ENCODE peak calls at places on chromosomes 3 and 15, in four cellular contexts. One of them, this sample, is unnamed.
A peak's percentile ranks its signal among the peaks of the same experiment; 100 is the strongest.

GRCh38 chr15:68820205-68820588 is 498 bp downstream of the ANP32A start:
- DNase-seq in astrocyte: no peak
- DNase-seq in mesendoderm: peak; percentile 55
- DNase-seq in GM23338: no peak
- DNase-seq in this sample: peak; percentile 28

GRCh38 chr3:162139841-162140240 is 643.2 kb downstream of the OTOL1 start:
- DNase-seq in astrocyte: no peak
- DNase-seq in mesendoderm: no peak
- DNase-seq in GM23338: no peak
- DNase-seq in this sample: peak; percentile 24

GRCh38 chr3:60135474-60135873 is 1085.6 kb upstream of the CFAP20DC start:
- DNase-seq in astrocyte: no peak
- DNase-seq in mesendoderm: peak; percentile 20
- DNase-seq in GM23338: no peak
- DNase-seq in this sample: no peak

GRCh38 chr3:86954226-86954625 is 36.7 kb downstream of the VGLL3 start:
- DNase-seq in astrocyte: no peak
- DNase-seq in mesendoderm: no peak
- DNase-seq in GM23338: no peak
- DNase-seq in this sample: peak; percentile 97

GRCh38 chr3:57221883-57222282 is 5.6 kb upstream of the APPL1 start:
- DNase-seq in astrocyte: peak; percentile 18
- DNase-seq in mesendoderm: peak; percentile 45
- DNase-seq in GM23338: peak; percentile 49
- DNase-seq in this sample: peak; percentile 62

GRCh38 chr15:79923068-79923514 is 26.3 kb upstream of the MTHFS start:
- DNase-seq in astrocyte: peak; percentile 25
- DNase-seq in mesendoderm: peak; percentile 77
- DNase-seq in GM23338: peak; percentile 77
- DNase-seq in this sample: peak; percentile 49

GRCh38 chr3:128884992-128885391 is 5.6 kb downstream of the ACAD9 start:
- DNase-seq in astrocyte: no peak
- DNase-seq in mesendoderm: no peak
- DNase-seq in GM23338: no peak
- DNase-seq in this sample: no peak

GRCh38 chr3:129483870-129484269 is 43.8 kb downstream of the IFT122 start:
- DNase-seq in astrocyte: no peak
- DNase-seq in mesendoderm: no peak
- DNase-seq in GM23338: no peak
- DNase-seq in this sample: no peak

GRCh38 chr15:98438907-98439306 is 209.4 kb upstream of the IGF1R start:
- DNase-seq in astrocyte: no peak
- DNase-seq in mesendoderm: no peak
- DNase-seq in GM23338: no peak
- DNase-seq in this sample: no peak

GRCh38 chr3:127483902-127484591 is 106.5 kb downstream of the TPRA1 start:
- DNase-seq in astrocyte: no peak
- DNase-seq in mesendoderm: no peak
- DNase-seq in GM23338: no peak
- DNase-seq in this sample: no peak

GRCh38 chr3:18126772-18127171 is 298.4 kb downstream of the SATB1 start:
- DNase-seq in astrocyte: no peak
- DNase-seq in mesendoderm: no peak
- DNase-seq in GM23338: no peak
- DNase-seq in this sample: no peak

GRCh38 chr15:70853270-70853854 is 595 bp downstream of the LARP6 start:
- DNase-seq in astrocyte: peak; percentile 60
- DNase-seq in mesendoderm: peak; percentile 83
- DNase-seq in GM23338: peak; percentile 85
- DNase-seq in this sample: peak; percentile 32

GRCh38 chr3:69740103-69741021 is 1.1 kb downstream of the MITF start:
- DNase-seq in astrocyte: no peak
- DNase-seq in mesendoderm: peak; percentile 70
- DNase-seq in GM23338: peak; percentile 88
- DNase-seq in this sample: peak; percentile 51

GRCh38 chr3:42188365-42188764 is 77.6 kb downstream of the CCK start:
- DNase-seq in astrocyte: no peak
- DNase-seq in mesendoderm: no peak
- DNase-seq in GM23338: no peak
- DNase-seq in this sample: no peak

GRCh38 chr15:91413142-91413541 is 313.1 kb downstream of the SV2B start:
- DNase-seq in astrocyte: peak; percentile 63
- DNase-seq in mesendoderm: no peak
- DNase-seq in GM23338: no peak
- DNase-seq in this sample: no peak

GRCh38 chr15:40906947-40907802 is 12.9 kb downstream of the VPS18 start:
- DNase-seq in astrocyte: peak; percentile 29
- DNase-seq in mesendoderm: no peak
- DNase-seq in GM23338: no peak
- DNase-seq in this sample: peak; percentile 29

GRCh38 chr15:73320619-73321180 is 48.1 kb downstream of the HCN4 start:
- DNase-seq in astrocyte: no peak
- DNase-seq in mesendoderm: no peak
- DNase-seq in GM23338: no peak
- DNase-seq in this sample: no peak

GRCh38 chr3:141360888-141361598 is 7.3 kb upstream of the ZBTB38 start:
- DNase-seq in astrocyte: peak; percentile 94
- DNase-seq in mesendoderm: peak; percentile 90
- DNase-seq in GM23338: peak; percentile 78
- DNase-seq in this sample: peak; percentile 78

GRCh38 chr3:12716605-12717121 is 42.4 kb downstream of the TMEM40 start:
- DNase-seq in astrocyte: peak; percentile 62
- DNase-seq in mesendoderm: no peak
- DNase-seq in GM23338: no peak
- DNase-seq in this sample: no peak

GRCh38 chr3:72237679-72238320 is 452.9 kb upstream of the PROK2 start:
- DNase-seq in astrocyte: peak; percentile 31
- DNase-seq in mesendoderm: no peak
- DNase-seq in GM23338: no peak
- DNase-seq in this sample: no peak

GRCh38 chr15:65917936-65918335 is 48.6 kb downstream of the RAB11A start:
- DNase-seq in astrocyte: no peak
- DNase-seq in mesendoderm: no peak
- DNase-seq in GM23338: no peak
- DNase-seq in this sample: no peak

GRCh38 chr3:141629950-141630349 is 108.1 kb upstream of the RNF7 start:
- DNase-seq in astrocyte: no peak
- DNase-seq in mesendoderm: no peak
- DNase-seq in GM23338: no peak
- DNase-seq in this sample: no peak

GRCh38 chr3:124941729-124942128 is 7.2 kb upstream of the MUC13 start:
- DNase-seq in astrocyte: no peak
- DNase-seq in mesendoderm: no peak
- DNase-seq in GM23338: no peak
- DNase-seq in this sample: no peak

GRCh38 chr15:29822100-29822684 is at the start of gene TJP1:
- DNase-seq in astrocyte: peak; percentile 49
- DNase-seq in mesendoderm: peak; percentile 87
- DNase-seq in GM23338: peak; percentile 88
- DNase-seq in this sample: peak; percentile 87

GRCh38 chr3:8743911-8744310 is 10.3 kb downstream of the CAV3 start:
- DNase-seq in astrocyte: no peak
- DNase-seq in mesendoderm: no peak
- DNase-seq in GM23338: no peak
- DNase-seq in this sample: no peak

GRCh38 chr3:177420643-177421042 is 223.4 kb upstream of the TBL1XR1 start:
- DNase-seq in astrocyte: peak; percentile 89
- DNase-seq in mesendoderm: no peak
- DNase-seq in GM23338: no peak
- DNase-seq in this sample: peak; percentile 46

GRCh38 chr3:125061170-125061569 is 5.4 kb upstream of the HEG1 start:
- DNase-seq in astrocyte: no peak
- DNase-seq in mesendoderm: no peak
- DNase-seq in GM23338: no peak
- DNase-seq in this sample: no peak

GRCh38 chr3:123971416-123971815 is 10.4 kb upstream of the CCDC14 start:
- DNase-seq in astrocyte: no peak
- DNase-seq in mesendoderm: no peak
- DNase-seq in GM23338: no peak
- DNase-seq in this sample: no peak

GRCh38 chr3:28901029-28901428 is 379.8 kb upstream of the RBMS3 start:
- DNase-seq in astrocyte: no peak
- DNase-seq in mesendoderm: no peak
- DNase-seq in GM23338: no peak
- DNase-seq in this sample: no peak

GRCh38 chr15:100209204-100209603 is 132.6 kb downstream of the ADAMTS17 start:
- DNase-seq in astrocyte: no peak
- DNase-seq in mesendoderm: no peak
- DNase-seq in GM23338: no peak
- DNase-seq in this sample: no peak

GRCh38 chr3:123640311-123641083 is 55.6 kb upstream of the HACD2 start:
- DNase-seq in astrocyte: peak; percentile 84
- DNase-seq in mesendoderm: no peak
- DNase-seq in GM23338: no peak
- DNase-seq in this sample: no peak

DNA sequence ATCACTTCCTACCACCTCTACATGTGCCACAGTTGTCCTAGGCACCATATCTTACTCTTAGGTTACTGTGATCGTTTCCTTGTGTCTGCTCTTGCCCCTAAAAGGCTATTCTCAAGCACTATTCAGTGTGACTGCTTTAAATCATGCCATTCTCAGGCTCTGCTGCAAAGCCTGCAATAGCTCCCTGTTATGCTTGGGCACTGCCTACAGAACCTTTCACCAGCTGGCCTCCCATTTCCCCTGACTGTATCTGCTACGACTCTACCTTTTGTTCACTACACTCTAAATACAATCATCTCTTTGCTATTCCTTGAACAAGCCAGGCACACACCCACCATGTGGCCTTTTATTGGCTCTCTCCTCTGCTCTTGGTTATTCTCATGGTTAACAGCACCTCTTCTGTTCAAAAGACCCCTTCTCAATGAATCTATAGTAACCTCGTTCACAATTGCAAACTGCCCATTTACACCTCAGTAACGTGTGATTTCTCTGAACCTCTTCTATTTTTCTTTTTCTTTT is 29.6 kb upstream of the FNDC3B start:
- DNase-seq in astrocyte: no peak
- DNase-seq in mesendoderm: peak; percentile 16
- DNase-seq in GM23338: no peak
- DNase-seq in this sample: no peak
- H3K4me2 ChIP-seq in astrocyte: no peak overlapping the region
- H3K4me2 ChIP-seq in mesendoderm: no peak overlapping the region
- H3K4me2 ChIP-seq in GM23338: peak overlapping the region; percentile 28
- H3K4me2 ChIP-seq in this sample: no peak overlapping the region

DNA sequence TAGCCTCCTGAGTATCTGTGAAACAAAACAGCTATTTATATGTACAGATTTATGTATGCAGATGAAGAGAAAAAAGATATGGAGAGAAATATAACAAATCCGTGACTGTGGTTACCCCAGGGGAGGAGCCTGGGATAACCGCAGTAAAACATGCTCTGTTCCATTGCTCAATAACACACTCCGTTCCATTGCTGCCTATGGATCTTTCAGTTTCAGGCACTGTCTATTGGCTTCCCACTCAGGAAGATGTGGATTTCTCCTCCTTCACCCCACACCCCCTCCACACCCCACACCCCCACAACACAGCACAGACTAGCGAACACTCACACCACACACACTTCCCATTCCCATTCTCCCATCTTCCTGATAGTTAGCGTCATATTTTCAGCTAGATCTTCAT is 47.9 kb downstream of the CDCP1 start:
- DNase-seq in astrocyte: no peak
- DNase-seq in mesendoderm: no peak
- DNase-seq in GM23338: no peak
- DNase-seq in this sample: no peak
- H3K79me2 ChIP-seq in astrocyte: no peaks in the 10 kb centered on the region
- H3K79me2 ChIP-seq in mesendoderm: no peaks in the 10 kb centered on the region
- H3K79me2 ChIP-seq in GM23338: no peaks in the 10 kb centered on the region
- H3K79me2 ChIP-seq in this sample: peaks cover 34% of the 10 kb centered on the region

GRCh38 chr3:43247556-43248186 is 38.7 kb upstream of the SNRK start:
- DNase-seq in astrocyte: no peak
- DNase-seq in mesendoderm: no peak
- DNase-seq in GM23338: no peak
- DNase-seq in this sample: no peak

GRCh38 chr3:43243590-43244587 is 42.5 kb upstream of the SNRK start:
- DNase-seq in astrocyte: no peak
- DNase-seq in mesendoderm: no peak
- DNase-seq in GM23338: no peak
- DNase-seq in this sample: no peak

GRCh38 chr3:43246956-43247355 is 39.4 kb upstream of the SNRK start:
- DNase-seq in astrocyte: no peak
- DNase-seq in mesendoderm: peak; percentile 4
- DNase-seq in GM23338: peak; percentile 25
- DNase-seq in this sample: no peak

GRCh38 chr3:43248194-43248593 is 38.1 kb upstream of the SNRK start:
- DNase-seq in astrocyte: no peak
- DNase-seq in mesendoderm: peak; percentile 4
- DNase-seq in GM23338: no peak
- DNase-seq in this sample: no peak

GRCh38 chr3:43244694-43245093 is 41.6 kb upstream of the SNRK start:
- DNase-seq in astrocyte: no peak
- DNase-seq in mesendoderm: no peak
- DNase-seq in GM23338: no peak
- DNase-seq in this sample: no peak
- H3K4me2 ChIP-seq in astrocyte: no peak overlapping the region
- H3K4me2 ChIP-seq in mesendoderm: no peak overlapping the region
- H3K4me2 ChIP-seq in GM23338: no peak overlapping the region
- H3K4me2 ChIP-seq in this sample: no peak overlapping the region

GRCh38 chr3:25429441-25429907 is 1.4 kb downstream of the RARB start:
- DNase-seq in astrocyte: no peak
- DNase-seq in mesendoderm: no peak
- DNase-seq in GM23338: no peak
- DNase-seq in this sample: no peak

GRCh38 chr3:25429960-25430941 is 2.2 kb downstream of the RARB start:
- DNase-seq in astrocyte: peak; percentile 64
- DNase-seq in mesendoderm: peak; percentile 65
- DNase-seq in GM23338: no peak
- DNase-seq in this sample: no peak

GRCh38 chr3:25433106-25433505 is 5.0 kb downstream of the RARB start:
- DNase-seq in astrocyte: no peak
- DNase-seq in mesendoderm: no peak
- DNase-seq in GM23338: no peak
- DNase-seq in this sample: no peak

GRCh38 chr3:25432191-25432720 is 4.2 kb downstream of the RARB start:
- DNase-seq in astrocyte: no peak
- DNase-seq in mesendoderm: no peak
- DNase-seq in GM23338: no peak
- DNase-seq in this sample: no peak

DNA sequence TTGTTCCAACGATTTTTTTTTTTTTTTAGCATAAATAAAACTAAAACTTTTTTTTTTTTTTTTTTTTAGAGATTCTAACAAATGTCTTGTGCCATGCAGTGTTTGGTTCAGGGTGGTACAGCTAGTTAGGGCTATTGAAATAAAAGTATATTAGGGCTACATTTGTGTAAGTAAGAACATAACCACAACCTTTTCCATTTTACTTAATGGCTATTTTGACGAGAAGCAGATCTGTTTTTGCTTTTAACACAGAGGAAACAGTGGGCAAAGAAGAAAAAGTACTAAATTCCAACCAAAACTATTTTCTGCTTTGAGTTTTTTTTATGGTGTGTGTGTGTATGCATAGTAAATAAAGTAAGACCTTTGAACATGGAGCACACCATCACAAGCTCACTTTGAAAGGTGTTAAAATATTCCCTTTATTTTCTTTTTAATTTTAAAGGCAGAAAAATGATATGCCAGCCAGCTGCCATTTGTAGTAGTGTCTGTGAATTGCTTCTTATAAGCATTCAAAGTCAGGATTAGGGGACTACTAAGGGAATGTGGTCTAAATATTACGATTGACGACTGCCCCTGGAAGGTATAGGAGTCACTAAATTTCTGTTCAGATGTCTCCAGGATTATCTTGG is 3.0 kb downstream of the RARB start:
- DNase-seq in astrocyte: no peak
- DNase-seq in mesendoderm: no peak
- DNase-seq in GM23338: no peak
- DNase-seq in this sample: no peak
- H3K79me2 ChIP-seq in astrocyte: peaks cover 77% of the 10 kb centered on the region
- H3K79me2 ChIP-seq in mesendoderm: no peaks in the 10 kb centered on the region
- H3K79me2 ChIP-seq in GM23338: no peaks in the 10 kb centered on the region
- H3K79me2 ChIP-seq in this sample: no peaks in the 10 kb centered on the region